ENCODE peak calls at places on chromosome 2, in nine cellular contexts. O, P, A, Z, F, M, H, Q and K are unnamed samples.
A peak's percentile ranks its signal among the peaks of the same experiment; 100 is the strongest.

GRCh38 chr2:46460991-46461715 is 18.2 kb upstream of the TMEM247 start:
- DNase-seq in O (no peak), P (peak; percentile 59), A (peak; percentile 83), Z (peak; percentile 78), F (peak; percentile 84), M (peak; percentile 90), H (peak; percentile 84), Q (peak; percentile 76), K (peak; percentile 71)

GRCh38 chr2:157898591-157898996 is 22.5 kb upstream of the ACVR1 start:
- DNase-seq in O (peak; percentile 52), P (peak; percentile 64), A (peak; percentile 21), Z (no peak), F (peak; percentile 94), M (no peak), H (no peak), Q (no peak), K (peak; percentile 20)

GRCh38 chr2:205771666-205772065 is 89.4 kb downstream of the NRP2 start:
- DNase-seq in O (no peak), P (no peak), A (no peak), Z (no peak), F (no peak), M (no peak), H (no peak), Q (no peak), K (no peak)

GRCh38 chr2:237574894-237575868 is 8.8 kb downstream of the PRLH start:
- DNase-seq in O (no peak), P (peak; percentile 88), A (no peak), Z (no peak), F (no peak), M (no peak), H (peak; percentile 30), Q (no peak), K (no peak)

GRCh38 chr2:96103906-96104861 is 12.2 kb downstream of the ADRA2B start:
- DNase-seq in O (no peak), P (no peak), A (no peak), Z (no peak), F (no peak), M (peak; percentile 54), H (peak; percentile 5), Q (peak; percentile 14), K (no peak)

GRCh38 chr2:11559786-11560155 is 25.9 kb downstream of the GREB1 start:
- DNase-seq in O (no peak), P (no peak), A (no peak), Z (no peak), F (no peak), M (peak; percentile 25), H (no peak), Q (no peak), K (no peak)

GRCh38 chr2:8101614-8102277 is 580.1 kb upstream of the ID2 start:
- DNase-seq in O (no peak), P (no peak), A (no peak), Z (no peak), F (no peak), M (no peak), H (no peak), Q (no peak), K (no peak)

GRCh38 chr2:206452750-206453149 is 9.4 kb downstream of the ADAM23 start:
- DNase-seq in O (no peak), P (peak; percentile 22), A (no peak), Z (no peak), F (peak; percentile 10), M (no peak), H (no peak), Q (no peak), K (no peak)

GRCh38 chr2:146814971-146815370 is 1029.9 kb upstream of the ACVR2A start:
- DNase-seq in O (no peak), P (peak; percentile 55), A (no peak), Z (no peak), F (no peak), M (no peak), H (no peak), Q (no peak), K (no peak)

GRCh38 chr2:209473930-209474419 is 50.1 kb downstream of the MAP2 start:
- DNase-seq in O (peak; percentile 94), P (peak; percentile 68), A (peak; percentile 53), Z (no peak), F (peak; percentile 88), M (no peak), H (no peak), Q (no peak), K (no peak)

GRCh38 chr2:192298664-192299063 is 103.9 kb upstream of the TMEFF2 start:
- DNase-seq in O (no peak), P (no peak), A (no peak), Z (peak; percentile 46), F (no peak), M (no peak), H (no peak), Q (no peak), K (no peak)

GRCh38 chr2:10915731-10916331 is 4.1 kb downstream of the KCNF1 start:
- DNase-seq in O (no peak), P (no peak), A (no peak), Z (no peak), F (no peak), M (no peak), H (no peak), Q (no peak), K (no peak)

GRCh38 chr2:162125138-162125537 is 26.9 kb downstream of the GCG start:
- DNase-seq in O (no peak), P (no peak), A (no peak), Z (peak; percentile 15), F (no peak), M (no peak), H (no peak), Q (no peak), K (no peak)

GRCh38 chr2:201129044-201129505 is 13.1 kb downstream of the CFLAR start:
- DNase-seq in O (no peak), P (no peak), A (peak; percentile 55), Z (no peak), F (peak; percentile 50), M (no peak), H (peak; percentile 70), Q (no peak), K (no peak)

GRCh38 chr2:85215074-85216050 is 82.2 kb downstream of the TCF7L1 start:
- DNase-seq in O (peak; percentile 80), P (no peak), A (no peak), Z (peak; percentile 56), F (peak; percentile 87), M (peak; percentile 64), H (peak; percentile 12), Q (no peak), K (no peak)

DNA sequence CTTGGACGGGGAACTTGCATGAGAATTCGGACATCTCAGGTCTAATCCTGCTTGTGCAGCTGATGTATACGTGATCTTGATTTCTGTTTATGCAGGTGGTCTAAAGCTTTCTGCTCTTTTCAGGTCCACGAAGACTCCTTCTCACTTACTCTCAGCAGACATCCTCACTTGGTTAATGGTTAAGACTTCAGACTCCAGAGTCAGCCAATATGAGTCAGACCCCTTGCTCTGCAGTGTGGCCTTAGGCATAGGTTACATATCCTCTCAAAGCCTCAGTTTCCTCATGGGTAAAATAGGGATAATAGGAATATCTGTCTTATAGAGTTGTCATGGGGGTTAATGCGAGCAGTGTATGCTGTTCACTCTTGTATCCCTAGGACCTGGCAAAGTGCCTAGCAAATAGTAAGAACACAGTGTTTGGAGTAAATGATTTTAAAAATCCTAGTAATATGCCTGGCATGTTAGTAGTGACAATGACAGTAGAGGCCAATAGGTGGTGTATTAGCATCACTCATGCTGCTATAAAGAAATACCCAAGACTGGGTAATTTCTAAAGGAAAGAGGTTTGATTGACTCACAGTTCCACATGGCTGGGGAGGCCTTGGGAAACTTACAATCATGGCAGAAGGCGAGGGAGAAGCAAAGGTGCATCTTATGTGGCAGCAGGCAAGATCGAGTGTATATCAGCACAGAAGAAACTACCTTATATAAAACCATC is 42.3 kb downstream of the XRCC5 start:
- DNase-seq in O (no peak), P (no peak), A (no peak), Z (no peak), F (peak; percentile 38), M (no peak), H (no peak), Q (no peak), K (no peak)
- TF ChIP-seq CTCF in O (no peak), P (no peak), A (no peak), Z (no peak), F (no peak), M (no peak), H (no peak), Q (no peak), K (no peak)

DNA sequence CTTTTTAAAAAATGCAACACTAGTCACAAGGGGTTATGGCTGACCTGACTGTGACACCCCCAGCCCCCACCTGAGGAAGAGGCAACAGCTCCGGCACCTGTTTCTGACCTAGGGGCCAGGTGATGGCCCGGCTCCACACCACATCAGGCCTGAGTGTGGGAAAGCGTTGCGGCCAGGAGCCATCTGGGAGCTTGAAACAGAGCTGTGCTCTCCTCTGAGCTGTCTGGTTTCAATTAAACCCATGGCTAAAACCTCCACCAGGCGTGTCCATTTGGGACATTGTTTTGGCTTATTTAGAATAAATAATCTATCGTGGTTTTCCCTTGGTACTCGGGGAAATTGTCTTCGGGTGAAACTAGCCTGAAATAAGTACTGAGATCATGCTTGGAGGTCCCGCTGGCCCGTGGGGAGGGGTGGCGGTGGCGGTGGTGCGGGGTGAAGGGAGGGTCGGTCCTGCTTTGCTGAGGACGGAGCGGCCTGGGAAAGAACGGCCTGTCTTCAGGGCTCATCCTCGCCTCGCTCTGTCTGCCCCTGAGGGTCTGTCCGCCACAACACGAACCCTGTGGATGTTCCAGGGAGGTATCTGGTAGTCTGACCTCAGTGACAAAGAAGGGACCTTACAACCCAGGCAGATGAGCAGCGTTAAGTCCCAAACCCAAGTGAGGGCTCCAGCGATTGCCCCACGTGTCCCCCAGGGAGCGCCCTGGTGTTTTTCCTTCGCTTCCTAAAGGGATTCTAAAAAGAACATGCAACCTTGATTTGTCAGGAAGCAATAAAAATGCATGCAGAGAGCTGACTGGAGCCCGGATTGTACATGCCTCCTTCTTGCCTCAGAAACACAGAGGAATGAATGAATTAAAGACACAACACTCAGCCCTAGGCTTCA is 58.7 kb downstream of the IL1RL2 start:
- DNase-seq in O (no peak), P (no peak), A (peak; percentile 28), Z (peak; percentile 59), F (peak; percentile 87), M (no peak), H (no peak), Q (no peak), K (no peak)
- TF ChIP-seq CTCF in O (peak; percentile 48), P (no peak), A (no peak), Z (peak; percentile 55), F (peak; percentile 49), M (no peak), H (no peak), Q (no peak), K (no peak)

GRCh38 chr2:178796079-178796677 is 11.0 kb downstream of the TTN start:
- DNase-seq in O (peak; percentile 21), P (peak; percentile 17), A (peak; percentile 46), Z (peak; percentile 48), F (peak; percentile 54), M (no peak), H (no peak), Q (no peak), K (peak; percentile 46)
- TF ChIP-seq CTCF in O (peak; percentile 42), P (peak; percentile 66), A (no peak), Z (no peak), F (peak; percentile 12), M (peak; percentile 45), H (peak; percentile 47), Q (peak; percentile 74), K (peak; percentile 49)

DNA sequence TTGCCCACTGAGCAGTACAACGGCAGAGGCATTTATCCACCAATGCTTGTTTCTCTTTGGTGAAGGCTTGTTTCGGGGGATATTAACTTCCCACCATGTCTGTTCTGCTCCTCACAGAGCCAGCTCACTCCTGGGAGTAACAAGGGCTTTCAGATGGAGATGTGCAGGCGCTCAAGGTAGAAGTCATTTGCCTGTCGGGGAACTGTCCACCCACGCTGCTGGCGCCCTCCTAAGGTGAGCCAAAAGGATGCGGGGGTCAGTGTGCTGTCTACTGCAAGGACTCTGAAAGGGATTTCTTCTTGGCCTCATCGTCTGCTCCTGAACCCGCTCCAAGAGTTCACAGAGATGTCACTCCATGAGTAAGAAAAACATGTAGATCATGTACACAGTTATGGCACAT is 57.0 kb upstream of the CYRIA start:
- DNase-seq in O (no peak), P (no peak), A (peak; percentile 56), Z (peak; percentile 74), F (no peak), M (no peak), H (no peak), Q (no peak), K (no peak)
- TF ChIP-seq CTCF in O (no peak), P (no peak), A (peak; percentile 48), Z (peak; percentile 82), F (no peak), M (no peak), H (no peak), Q (no peak), K (no peak)